ENCODE peak calls at places on chromosomes 7 and 10, in seven cellular contexts. One of them, this sample, is unnamed.

GRCh38 chr7:90111-91063 is 102.0 kb upstream of the FAM20C start:
- DNase-seq in NCI-H1436: no peak
- DNase-seq in heart left ventricle: no peak
- DNase-seq in fibroblast of gingiva: peak
- DNase-seq in stimulated activated CD8-positive, alpha-beta memory T cell treated with anti-CD3 and anti-CD28 coated beads, Interleukin-2, amount 100 ng/mL, for 48 hours: no peak
- DNase-seq in H1: no peak
- DNase-seq in NCI-H1092 treated with DMSO at 0.1 percent for 48 hours: no peak
- DNase-seq in this sample: no peak

GRCh38 chr10:7192831-7193348 is 217.9 kb downstream of the SFMBT2 start:
- DNase-seq in NCI-H1436: no peak
- DNase-seq in heart left ventricle: no peak
- DNase-seq in fibroblast of gingiva: no peak
- DNase-seq in stimulated activated CD8-positive, alpha-beta memory T cell treated with anti-CD3 and anti-CD28 coated beads, Interleukin-2, amount 100 ng/mL, for 48 hours: peak
- DNase-seq in H1: no peak
- DNase-seq in NCI-H1092 treated with DMSO at 0.1 percent for 48 hours: no peak
- DNase-seq in this sample: no peak

GRCh38 chr7:131600578-131600977 is 44.1 kb upstream of the PODXL start:
- DNase-seq in NCI-H1436: no peak
- DNase-seq in heart left ventricle: no peak
- DNase-seq in fibroblast of gingiva: no peak
- DNase-seq in stimulated activated CD8-positive, alpha-beta memory T cell treated with anti-CD3 and anti-CD28 coated beads, Interleukin-2, amount 100 ng/mL, for 48 hours: no peak
- DNase-seq in H1: no peak
- DNase-seq in NCI-H1092 treated with DMSO at 0.1 percent for 48 hours: no peak
- DNase-seq in this sample: no peak

GRCh38 chr10:132990684-132991545 is 48.5 kb upstream of the CFAP46 start:
- DNase-seq in NCI-H1436: no peak
- DNase-seq in heart left ventricle: no peak
- DNase-seq in fibroblast of gingiva: no peak
- DNase-seq in stimulated activated CD8-positive, alpha-beta memory T cell treated with anti-CD3 and anti-CD28 coated beads, Interleukin-2, amount 100 ng/mL, for 48 hours: no peak
- DNase-seq in H1: no peak
- DNase-seq in NCI-H1092 treated with DMSO at 0.1 percent for 48 hours: no peak
- DNase-seq in this sample: no peak

GRCh38 chr7:143965280-143965679 is 10.6 kb downstream of the OR2F1 start:
- DNase-seq in NCI-H1436: no peak
- DNase-seq in heart left ventricle: no peak
- DNase-seq in fibroblast of gingiva: no peak
- DNase-seq in stimulated activated CD8-positive, alpha-beta memory T cell treated with anti-CD3 and anti-CD28 coated beads, Interleukin-2, amount 100 ng/mL, for 48 hours: no peak
- DNase-seq in H1: no peak
- DNase-seq in NCI-H1092 treated with DMSO at 0.1 percent for 48 hours: no peak
- DNase-seq in this sample: no peak

GRCh38 chr7:94059747-94060146 is 55.6 kb upstream of the BET1 start:
- DNase-seq in NCI-H1436: no peak
- DNase-seq in heart left ventricle: no peak
- DNase-seq in fibroblast of gingiva: peak
- DNase-seq in stimulated activated CD8-positive, alpha-beta memory T cell treated with anti-CD3 and anti-CD28 coated beads, Interleukin-2, amount 100 ng/mL, for 48 hours: no peak
- DNase-seq in H1: no peak
- DNase-seq in NCI-H1092 treated with DMSO at 0.1 percent for 48 hours: no peak
- DNase-seq in this sample: no peak

GRCh38 chr10:103676058-103676785 is 179.2 kb downstream of the SH3PXD2A start:
- DNase-seq in NCI-H1436: no peak
- DNase-seq in heart left ventricle: no peak
- DNase-seq in fibroblast of gingiva: peak
- DNase-seq in stimulated activated CD8-positive, alpha-beta memory T cell treated with anti-CD3 and anti-CD28 coated beads, Interleukin-2, amount 100 ng/mL, for 48 hours: no peak
- DNase-seq in H1: no peak
- DNase-seq in NCI-H1092 treated with DMSO at 0.1 percent for 48 hours: no peak
- DNase-seq in this sample: no peak

GRCh38 chr10:124867304-124867703 is 65.7 kb downstream of the ABRAXAS2 start:
- DNase-seq in NCI-H1436: no peak
- DNase-seq in heart left ventricle: no peak
- DNase-seq in fibroblast of gingiva: no peak
- DNase-seq in stimulated activated CD8-positive, alpha-beta memory T cell treated with anti-CD3 and anti-CD28 coated beads, Interleukin-2, amount 100 ng/mL, for 48 hours: no peak
- DNase-seq in H1: no peak
- DNase-seq in NCI-H1092 treated with DMSO at 0.1 percent for 48 hours: no peak
- DNase-seq in this sample: no peak

GRCh38 chr10:44696496-44696895 is 214.6 kb upstream of the TMEM72 start:
- DNase-seq in NCI-H1436: no peak
- DNase-seq in heart left ventricle: peak
- DNase-seq in fibroblast of gingiva: peak
- DNase-seq in stimulated activated CD8-positive, alpha-beta memory T cell treated with anti-CD3 and anti-CD28 coated beads, Interleukin-2, amount 100 ng/mL, for 48 hours: no peak
- DNase-seq in H1: no peak
- DNase-seq in NCI-H1092 treated with DMSO at 0.1 percent for 48 hours: no peak
- DNase-seq in this sample: no peak

GRCh38 chr7:130141161-130141857 is 63.9 kb downstream of the TMEM209 start:
- DNase-seq in NCI-H1436: peak
- DNase-seq in heart left ventricle: peak
- DNase-seq in fibroblast of gingiva: peak
- DNase-seq in stimulated activated CD8-positive, alpha-beta memory T cell treated with anti-CD3 and anti-CD28 coated beads, Interleukin-2, amount 100 ng/mL, for 48 hours: no peak
- DNase-seq in H1: peak
- DNase-seq in NCI-H1092 treated with DMSO at 0.1 percent for 48 hours: no peak
- DNase-seq in this sample: no peak

GRCh38 chr7:100825215-100825671 is 2.1 kb downstream of the EPHB4 start:
- DNase-seq in NCI-H1436: no peak
- DNase-seq in heart left ventricle: peak
- DNase-seq in fibroblast of gingiva: no peak
- DNase-seq in stimulated activated CD8-positive, alpha-beta memory T cell treated with anti-CD3 and anti-CD28 coated beads, Interleukin-2, amount 100 ng/mL, for 48 hours: no peak
- DNase-seq in H1: no peak
- DNase-seq in NCI-H1092 treated with DMSO at 0.1 percent for 48 hours: no peak
- DNase-seq in this sample: no peak

GRCh38 chr10:3068201-3068967 is 1.0 kb downstream of the PFKP start:
- DNase-seq in NCI-H1436: peak
- DNase-seq in heart left ventricle: peak
- DNase-seq in fibroblast of gingiva: peak
- DNase-seq in stimulated activated CD8-positive, alpha-beta memory T cell treated with anti-CD3 and anti-CD28 coated beads, Interleukin-2, amount 100 ng/mL, for 48 hours: peak
- DNase-seq in H1: no peak
- DNase-seq in NCI-H1092 treated with DMSO at 0.1 percent for 48 hours: peak
- DNase-seq in this sample: no peak

GRCh38 chr10:23069019-23069665 is 26.2 kb upstream of the MSRB2 start:
- DNase-seq in NCI-H1436: no peak
- DNase-seq in heart left ventricle: no peak
- DNase-seq in fibroblast of gingiva: no peak
- DNase-seq in stimulated activated CD8-positive, alpha-beta memory T cell treated with anti-CD3 and anti-CD28 coated beads, Interleukin-2, amount 100 ng/mL, for 48 hours: no peak
- DNase-seq in H1: no peak
- DNase-seq in NCI-H1092 treated with DMSO at 0.1 percent for 48 hours: no peak
- DNase-seq in this sample: no peak

GRCh38 chr10:111079781-111080180 is 3.0 kb downstream of the ADRA2A start:
- DNase-seq in NCI-H1436: no peak
- DNase-seq in heart left ventricle: no peak
- DNase-seq in fibroblast of gingiva: no peak
- DNase-seq in stimulated activated CD8-positive, alpha-beta memory T cell treated with anti-CD3 and anti-CD28 coated beads, Interleukin-2, amount 100 ng/mL, for 48 hours: no peak
- DNase-seq in H1: no peak
- DNase-seq in NCI-H1092 treated with DMSO at 0.1 percent for 48 hours: no peak
- DNase-seq in this sample: no peak

GRCh38 chr7:1943933-1944618 is 274.0 kb downstream of the ELFN1 start:
- DNase-seq in NCI-H1436: no peak
- DNase-seq in heart left ventricle: no peak
- DNase-seq in fibroblast of gingiva: no peak
- DNase-seq in stimulated activated CD8-positive, alpha-beta memory T cell treated with anti-CD3 and anti-CD28 coated beads, Interleukin-2, amount 100 ng/mL, for 48 hours: no peak
- DNase-seq in H1: no peak
- DNase-seq in NCI-H1092 treated with DMSO at 0.1 percent for 48 hours: no peak
- DNase-seq in this sample: no peak

GRCh38 chr10:101564490-101564991 is 23.5 kb downstream of the POLL start:
- DNase-seq in NCI-H1436: no peak
- DNase-seq in heart left ventricle: no peak
- DNase-seq in fibroblast of gingiva: no peak
- DNase-seq in stimulated activated CD8-positive, alpha-beta memory T cell treated with anti-CD3 and anti-CD28 coated beads, Interleukin-2, amount 100 ng/mL, for 48 hours: no peak
- DNase-seq in H1: no peak
- DNase-seq in NCI-H1092 treated with DMSO at 0.1 percent for 48 hours: no peak
- DNase-seq in this sample: no peak

GRCh38 chr10:21208666-21209316 is 311.7 kb upstream of the NEBL start:
- DNase-seq in NCI-H1436: no peak
- DNase-seq in heart left ventricle: no peak
- DNase-seq in fibroblast of gingiva: no peak
- DNase-seq in stimulated activated CD8-positive, alpha-beta memory T cell treated with anti-CD3 and anti-CD28 coated beads, Interleukin-2, amount 100 ng/mL, for 48 hours: no peak
- DNase-seq in H1: no peak
- DNase-seq in NCI-H1092 treated with DMSO at 0.1 percent for 48 hours: no peak
- DNase-seq in this sample: no peak

GRCh38 chr7:138975343-138976104 is 5.7 kb downstream of the KIAA1549 start:
- DNase-seq in NCI-H1436: peak
- DNase-seq in heart left ventricle: no peak
- DNase-seq in fibroblast of gingiva: no peak
- DNase-seq in stimulated activated CD8-positive, alpha-beta memory T cell treated with anti-CD3 and anti-CD28 coated beads, Interleukin-2, amount 100 ng/mL, for 48 hours: no peak
- DNase-seq in H1: no peak
- DNase-seq in NCI-H1092 treated with DMSO at 0.1 percent for 48 hours: peak
- DNase-seq in this sample: peak

GRCh38 chr10:5692476-5693358 is 8.1 kb downstream of the TASOR2 start:
- DNase-seq in NCI-H1436: no peak
- DNase-seq in heart left ventricle: peak
- DNase-seq in fibroblast of gingiva: no peak
- DNase-seq in stimulated activated CD8-positive, alpha-beta memory T cell treated with anti-CD3 and anti-CD28 coated beads, Interleukin-2, amount 100 ng/mL, for 48 hours: peak
- DNase-seq in H1: peak
- DNase-seq in NCI-H1092 treated with DMSO at 0.1 percent for 48 hours: peak
- DNase-seq in this sample: no peak

GRCh38 chr7:126450269-126450671 is 802.5 kb downstream of the GRM8 start:
- DNase-seq in NCI-H1436: no peak
- DNase-seq in heart left ventricle: no peak
- DNase-seq in fibroblast of gingiva: no peak
- DNase-seq in stimulated activated CD8-positive, alpha-beta memory T cell treated with anti-CD3 and anti-CD28 coated beads, Interleukin-2, amount 100 ng/mL, for 48 hours: no peak
- DNase-seq in H1: no peak
- DNase-seq in NCI-H1092 treated with DMSO at 0.1 percent for 48 hours: no peak
- DNase-seq in this sample: no peak

GRCh38 chr7:87416682-87417587 is 58.5 kb downstream of the ABCB4 start:
- DNase-seq in NCI-H1436: peak
- DNase-seq in heart left ventricle: peak
- DNase-seq in fibroblast of gingiva: peak
- DNase-seq in stimulated activated CD8-positive, alpha-beta memory T cell treated with anti-CD3 and anti-CD28 coated beads, Interleukin-2, amount 100 ng/mL, for 48 hours: peak
- DNase-seq in H1: peak
- DNase-seq in NCI-H1092 treated with DMSO at 0.1 percent for 48 hours: peak
- DNase-seq in this sample: peak

GRCh38 chr10:42990721-42991441 is 86.0 kb upstream of the RET start:
- DNase-seq in NCI-H1436: no peak
- DNase-seq in heart left ventricle: peak
- DNase-seq in fibroblast of gingiva: no peak
- DNase-seq in stimulated activated CD8-positive, alpha-beta memory T cell treated with anti-CD3 and anti-CD28 coated beads, Interleukin-2, amount 100 ng/mL, for 48 hours: no peak
- DNase-seq in H1: no peak
- DNase-seq in NCI-H1092 treated with DMSO at 0.1 percent for 48 hours: no peak
- DNase-seq in this sample: no peak

GRCh38 chr10:30553625-30554442 is 75.7 kb downstream of the LYZL2 start:
- DNase-seq in NCI-H1436: no peak
- DNase-seq in heart left ventricle: peak
- DNase-seq in fibroblast of gingiva: peak
- DNase-seq in stimulated activated CD8-positive, alpha-beta memory T cell treated with anti-CD3 and anti-CD28 coated beads, Interleukin-2, amount 100 ng/mL, for 48 hours: no peak
- DNase-seq in H1: no peak
- DNase-seq in NCI-H1092 treated with DMSO at 0.1 percent for 48 hours: peak
- DNase-seq in this sample: no peak

GRCh38 chr7:81488210-81488609 is 281.6 kb downstream of the HGF start:
- DNase-seq in NCI-H1436: no peak
- DNase-seq in heart left ventricle: no peak
- DNase-seq in fibroblast of gingiva: no peak
- DNase-seq in stimulated activated CD8-positive, alpha-beta memory T cell treated with anti-CD3 and anti-CD28 coated beads, Interleukin-2, amount 100 ng/mL, for 48 hours: no peak
- DNase-seq in H1: no peak
- DNase-seq in NCI-H1092 treated with DMSO at 0.1 percent for 48 hours: no peak
- DNase-seq in this sample: no peak

GRCh38 chr10:47020491-47020890 is 109.3 kb downstream of the PTPN20 start:
- DNase-seq in NCI-H1436: no peak
- DNase-seq in heart left ventricle: no peak
- DNase-seq in fibroblast of gingiva: peak
- DNase-seq in stimulated activated CD8-positive, alpha-beta memory T cell treated with anti-CD3 and anti-CD28 coated beads, Interleukin-2, amount 100 ng/mL, for 48 hours: no peak
- DNase-seq in H1: no peak
- DNase-seq in NCI-H1092 treated with DMSO at 0.1 percent for 48 hours: no peak
- DNase-seq in this sample: no peak

GRCh38 chr7:1978656-1979590 is 253.8 kb downstream of the MAD1L1 start:
- DNase-seq in NCI-H1436: no peak
- DNase-seq in heart left ventricle: no peak
- DNase-seq in fibroblast of gingiva: no peak
- DNase-seq in stimulated activated CD8-positive, alpha-beta memory T cell treated with anti-CD3 and anti-CD28 coated beads, Interleukin-2, amount 100 ng/mL, for 48 hours: no peak
- DNase-seq in H1: no peak
- DNase-seq in NCI-H1092 treated with DMSO at 0.1 percent for 48 hours: no peak
- DNase-seq in this sample: no peak

This sample was measured in NCI-H1105 treated with DMSO at 0.1 percent for 48 hours.